ENCODE peak calls at places on chromosomes 11 and 22, in nine cellular contexts. One of them, this sample, is unnamed.

GRCh38 chr11:8168485-8169257 is at the start of gene RIC3:
- DNase-seq in SHP77: no peak
- DNase-seq in stimulated activated CD4-positive, alpha-beta T cell treated with anti-CD3 and anti-CD28 coated beads, Interleukin-4, amount 100 ng/mL, for 48 hours: peak
- DNase-seq in pancreas: peak
- DNase-seq in activated T-cell treated with anti-CD3 and anti-CD28 coated beads for 1 hour: peak
- DNase-seq in NCI-H1092 treated with DMSO at 0.1 percent for 48 hours: peak
- DNase-seq in B cell: peak
- DNase-seq in MV-4-11: no peak
- DNase-seq in fibroblast of the aortic adventitia: no peak
- DNase-seq in this sample: no peak

GRCh38 chr22:45977551-45978274 is 751 bp upstream of the WNT7B start:
- DNase-seq in SHP77: no peak
- DNase-seq in stimulated activated CD4-positive, alpha-beta T cell treated with anti-CD3 and anti-CD28 coated beads, Interleukin-4, amount 100 ng/mL, for 48 hours: no peak
- DNase-seq in pancreas: no peak
- DNase-seq in activated T-cell treated with anti-CD3 and anti-CD28 coated beads for 1 hour: no peak
- DNase-seq in NCI-H1092 treated with DMSO at 0.1 percent for 48 hours: no peak
- DNase-seq in B cell: no peak
- DNase-seq in MV-4-11: no peak
- DNase-seq in fibroblast of the aortic adventitia: no peak
- DNase-seq in this sample: peak

GRCh38 chr11:69358398-69359080 is 64.6 kb downstream of the MYEOV start:
- DNase-seq in SHP77: no peak
- DNase-seq in stimulated activated CD4-positive, alpha-beta T cell treated with anti-CD3 and anti-CD28 coated beads, Interleukin-4, amount 100 ng/mL, for 48 hours: no peak
- DNase-seq in pancreas: no peak
- DNase-seq in activated T-cell treated with anti-CD3 and anti-CD28 coated beads for 1 hour: no peak
- DNase-seq in NCI-H1092 treated with DMSO at 0.1 percent for 48 hours: no peak
- DNase-seq in B cell: no peak
- DNase-seq in MV-4-11: no peak
- DNase-seq in fibroblast of the aortic adventitia: no peak
- DNase-seq in this sample: no peak

GRCh38 chr11:128488471-128488870 is 98.9 kb downstream of the ETS1 start:
- DNase-seq in SHP77: no peak
- DNase-seq in stimulated activated CD4-positive, alpha-beta T cell treated with anti-CD3 and anti-CD28 coated beads, Interleukin-4, amount 100 ng/mL, for 48 hours: no peak
- DNase-seq in pancreas: no peak
- DNase-seq in activated T-cell treated with anti-CD3 and anti-CD28 coated beads for 1 hour: no peak
- DNase-seq in NCI-H1092 treated with DMSO at 0.1 percent for 48 hours: no peak
- DNase-seq in B cell: no peak
- DNase-seq in MV-4-11: peak
- DNase-seq in fibroblast of the aortic adventitia: peak
- DNase-seq in this sample: peak

GRCh38 chr11:74474316-74474715 is 7.0 kb upstream of the KCNE3 start:
- DNase-seq in SHP77: no peak
- DNase-seq in stimulated activated CD4-positive, alpha-beta T cell treated with anti-CD3 and anti-CD28 coated beads, Interleukin-4, amount 100 ng/mL, for 48 hours: no peak
- DNase-seq in pancreas: no peak
- DNase-seq in activated T-cell treated with anti-CD3 and anti-CD28 coated beads for 1 hour: no peak
- DNase-seq in NCI-H1092 treated with DMSO at 0.1 percent for 48 hours: no peak
- DNase-seq in B cell: no peak
- DNase-seq in MV-4-11: no peak
- DNase-seq in fibroblast of the aortic adventitia: no peak
- DNase-seq in this sample: no peak

GRCh38 chr11:57049749-57050148 is 61.0 kb downstream of the OR5AK2 start:
- DNase-seq in SHP77: no peak
- DNase-seq in stimulated activated CD4-positive, alpha-beta T cell treated with anti-CD3 and anti-CD28 coated beads, Interleukin-4, amount 100 ng/mL, for 48 hours: no peak
- DNase-seq in pancreas: no peak
- DNase-seq in activated T-cell treated with anti-CD3 and anti-CD28 coated beads for 1 hour: no peak
- DNase-seq in NCI-H1092 treated with DMSO at 0.1 percent for 48 hours: no peak
- DNase-seq in B cell: no peak
- DNase-seq in MV-4-11: no peak
- DNase-seq in fibroblast of the aortic adventitia: no peak
- DNase-seq in this sample: no peak

GRCh38 chr22:31441652-31442051 is 42.2 kb downstream of the DRG1 start:
- DNase-seq in SHP77: no peak
- DNase-seq in stimulated activated CD4-positive, alpha-beta T cell treated with anti-CD3 and anti-CD28 coated beads, Interleukin-4, amount 100 ng/mL, for 48 hours: no peak
- DNase-seq in pancreas: no peak
- DNase-seq in activated T-cell treated with anti-CD3 and anti-CD28 coated beads for 1 hour: no peak
- DNase-seq in NCI-H1092 treated with DMSO at 0.1 percent for 48 hours: no peak
- DNase-seq in B cell: no peak
- DNase-seq in MV-4-11: no peak
- DNase-seq in fibroblast of the aortic adventitia: no peak
- DNase-seq in this sample: no peak

GRCh38 chr11:86228967-86229330 is 15.6 kb upstream of the EED start:
- DNase-seq in SHP77: no peak
- DNase-seq in stimulated activated CD4-positive, alpha-beta T cell treated with anti-CD3 and anti-CD28 coated beads, Interleukin-4, amount 100 ng/mL, for 48 hours: no peak
- DNase-seq in pancreas: no peak
- DNase-seq in activated T-cell treated with anti-CD3 and anti-CD28 coated beads for 1 hour: no peak
- DNase-seq in NCI-H1092 treated with DMSO at 0.1 percent for 48 hours: no peak
- DNase-seq in B cell: no peak
- DNase-seq in MV-4-11: no peak
- DNase-seq in fibroblast of the aortic adventitia: no peak
- DNase-seq in this sample: no peak

GRCh38 chr11:93528252-93528651 is 14.9 kb downstream of the SMCO4 start:
- DNase-seq in SHP77: no peak
- DNase-seq in stimulated activated CD4-positive, alpha-beta T cell treated with anti-CD3 and anti-CD28 coated beads, Interleukin-4, amount 100 ng/mL, for 48 hours: no peak
- DNase-seq in pancreas: no peak
- DNase-seq in activated T-cell treated with anti-CD3 and anti-CD28 coated beads for 1 hour: no peak
- DNase-seq in NCI-H1092 treated with DMSO at 0.1 percent for 48 hours: no peak
- DNase-seq in B cell: no peak
- DNase-seq in MV-4-11: no peak
- DNase-seq in fibroblast of the aortic adventitia: no peak
- DNase-seq in this sample: no peak

GRCh38 chr11:2535673-2536439 is 91.0 kb downstream of the KCNQ1 start:
- DNase-seq in SHP77: no peak
- DNase-seq in stimulated activated CD4-positive, alpha-beta T cell treated with anti-CD3 and anti-CD28 coated beads, Interleukin-4, amount 100 ng/mL, for 48 hours: no peak
- DNase-seq in pancreas: peak
- DNase-seq in activated T-cell treated with anti-CD3 and anti-CD28 coated beads for 1 hour: no peak
- DNase-seq in NCI-H1092 treated with DMSO at 0.1 percent for 48 hours: no peak
- DNase-seq in B cell: no peak
- DNase-seq in MV-4-11: no peak
- DNase-seq in fibroblast of the aortic adventitia: no peak
- DNase-seq in this sample: no peak

GRCh38 chr11:73553266-73553665 is 44.6 kb downstream of the FAM168A start:
- DNase-seq in SHP77: no peak
- DNase-seq in stimulated activated CD4-positive, alpha-beta T cell treated with anti-CD3 and anti-CD28 coated beads, Interleukin-4, amount 100 ng/mL, for 48 hours: no peak
- DNase-seq in pancreas: no peak
- DNase-seq in activated T-cell treated with anti-CD3 and anti-CD28 coated beads for 1 hour: no peak
- DNase-seq in NCI-H1092 treated with DMSO at 0.1 percent for 48 hours: no peak
- DNase-seq in B cell: no peak
- DNase-seq in MV-4-11: no peak
- DNase-seq in fibroblast of the aortic adventitia: no peak
- DNase-seq in this sample: no peak

GRCh38 chr11:47977651-47978050 is 2.7 kb upstream of the PTPRJ start:
- DNase-seq in SHP77: no peak
- DNase-seq in stimulated activated CD4-positive, alpha-beta T cell treated with anti-CD3 and anti-CD28 coated beads, Interleukin-4, amount 100 ng/mL, for 48 hours: no peak
- DNase-seq in pancreas: no peak
- DNase-seq in activated T-cell treated with anti-CD3 and anti-CD28 coated beads for 1 hour: no peak
- DNase-seq in NCI-H1092 treated with DMSO at 0.1 percent for 48 hours: no peak
- DNase-seq in B cell: no peak
- DNase-seq in MV-4-11: peak
- DNase-seq in fibroblast of the aortic adventitia: no peak
- DNase-seq in this sample: peak

GRCh38 chr11:62572431-62572830 is 1.3 kb downstream of the EEF1G start:
- DNase-seq in SHP77: no peak
- DNase-seq in stimulated activated CD4-positive, alpha-beta T cell treated with anti-CD3 and anti-CD28 coated beads, Interleukin-4, amount 100 ng/mL, for 48 hours: no peak
- DNase-seq in pancreas: no peak
- DNase-seq in activated T-cell treated with anti-CD3 and anti-CD28 coated beads for 1 hour: no peak
- DNase-seq in NCI-H1092 treated with DMSO at 0.1 percent for 48 hours: no peak
- DNase-seq in B cell: no peak
- DNase-seq in MV-4-11: no peak
- DNase-seq in fibroblast of the aortic adventitia: no peak
- DNase-seq in this sample: no peak

GRCh38 chr11:20913113-20913512 is 243.7 kb downstream of the NELL1 start:
- DNase-seq in SHP77: no peak
- DNase-seq in stimulated activated CD4-positive, alpha-beta T cell treated with anti-CD3 and anti-CD28 coated beads, Interleukin-4, amount 100 ng/mL, for 48 hours: no peak
- DNase-seq in pancreas: no peak
- DNase-seq in activated T-cell treated with anti-CD3 and anti-CD28 coated beads for 1 hour: no peak
- DNase-seq in NCI-H1092 treated with DMSO at 0.1 percent for 48 hours: peak
- DNase-seq in B cell: no peak
- DNase-seq in MV-4-11: no peak
- DNase-seq in fibroblast of the aortic adventitia: no peak
- DNase-seq in this sample: no peak

GRCh38 chr11:2752204-2752772 is 52.5 kb upstream of the KCNQ1OT1 start:
- DNase-seq in SHP77: no peak
- DNase-seq in stimulated activated CD4-positive, alpha-beta T cell treated with anti-CD3 and anti-CD28 coated beads, Interleukin-4, amount 100 ng/mL, for 48 hours: no peak
- DNase-seq in pancreas: peak
- DNase-seq in activated T-cell treated with anti-CD3 and anti-CD28 coated beads for 1 hour: no peak
- DNase-seq in NCI-H1092 treated with DMSO at 0.1 percent for 48 hours: no peak
- DNase-seq in B cell: no peak
- DNase-seq in MV-4-11: no peak
- DNase-seq in fibroblast of the aortic adventitia: peak
- DNase-seq in this sample: no peak

GRCh38 chr22:39515266-39516050 is 4.9 kb upstream of the ATF4 start:
- DNase-seq in SHP77: no peak
- DNase-seq in stimulated activated CD4-positive, alpha-beta T cell treated with anti-CD3 and anti-CD28 coated beads, Interleukin-4, amount 100 ng/mL, for 48 hours: no peak
- DNase-seq in pancreas: no peak
- DNase-seq in activated T-cell treated with anti-CD3 and anti-CD28 coated beads for 1 hour: no peak
- DNase-seq in NCI-H1092 treated with DMSO at 0.1 percent for 48 hours: no peak
- DNase-seq in B cell: no peak
- DNase-seq in MV-4-11: no peak
- DNase-seq in fibroblast of the aortic adventitia: no peak
- DNase-seq in this sample: no peak

GRCh38 chr11:122162095-122162494 is 46.1 kb upstream of the BLID start:
- DNase-seq in SHP77: no peak
- DNase-seq in stimulated activated CD4-positive, alpha-beta T cell treated with anti-CD3 and anti-CD28 coated beads, Interleukin-4, amount 100 ng/mL, for 48 hours: no peak
- DNase-seq in pancreas: no peak
- DNase-seq in activated T-cell treated with anti-CD3 and anti-CD28 coated beads for 1 hour: no peak
- DNase-seq in NCI-H1092 treated with DMSO at 0.1 percent for 48 hours: no peak
- DNase-seq in B cell: no peak
- DNase-seq in MV-4-11: no peak
- DNase-seq in fibroblast of the aortic adventitia: no peak
- DNase-seq in this sample: no peak

GRCh38 chr11:70176940-70177689 is 26.0 kb upstream of the FADD start:
- DNase-seq in SHP77: no peak
- DNase-seq in stimulated activated CD4-positive, alpha-beta T cell treated with anti-CD3 and anti-CD28 coated beads, Interleukin-4, amount 100 ng/mL, for 48 hours: peak
- DNase-seq in pancreas: no peak
- DNase-seq in activated T-cell treated with anti-CD3 and anti-CD28 coated beads for 1 hour: peak
- DNase-seq in NCI-H1092 treated with DMSO at 0.1 percent for 48 hours: no peak
- DNase-seq in B cell: peak
- DNase-seq in MV-4-11: no peak
- DNase-seq in fibroblast of the aortic adventitia: no peak
- DNase-seq in this sample: peak

GRCh38 chr11:91295591-91295990 is 929.0 kb upstream of the FAT3 start:
- DNase-seq in SHP77: no peak
- DNase-seq in stimulated activated CD4-positive, alpha-beta T cell treated with anti-CD3 and anti-CD28 coated beads, Interleukin-4, amount 100 ng/mL, for 48 hours: no peak
- DNase-seq in pancreas: no peak
- DNase-seq in activated T-cell treated with anti-CD3 and anti-CD28 coated beads for 1 hour: no peak
- DNase-seq in NCI-H1092 treated with DMSO at 0.1 percent for 48 hours: no peak
- DNase-seq in B cell: no peak
- DNase-seq in MV-4-11: peak
- DNase-seq in fibroblast of the aortic adventitia: no peak
- DNase-seq in this sample: no peak

GRCh38 chr11:46513934-46514342 is 79.9 kb downstream of the AMBRA1 start:
- DNase-seq in SHP77: no peak
- DNase-seq in stimulated activated CD4-positive, alpha-beta T cell treated with anti-CD3 and anti-CD28 coated beads, Interleukin-4, amount 100 ng/mL, for 48 hours: no peak
- DNase-seq in pancreas: no peak
- DNase-seq in activated T-cell treated with anti-CD3 and anti-CD28 coated beads for 1 hour: no peak
- DNase-seq in NCI-H1092 treated with DMSO at 0.1 percent for 48 hours: peak
- DNase-seq in B cell: no peak
- DNase-seq in MV-4-11: no peak
- DNase-seq in fibroblast of the aortic adventitia: peak
- DNase-seq in this sample: no peak

GRCh38 chr11:68792400-68792955 is 41.2 kb upstream of the TESMIN start:
- DNase-seq in SHP77: no peak
- DNase-seq in stimulated activated CD4-positive, alpha-beta T cell treated with anti-CD3 and anti-CD28 coated beads, Interleukin-4, amount 100 ng/mL, for 48 hours: no peak
- DNase-seq in pancreas: no peak
- DNase-seq in activated T-cell treated with anti-CD3 and anti-CD28 coated beads for 1 hour: no peak
- DNase-seq in NCI-H1092 treated with DMSO at 0.1 percent for 48 hours: no peak
- DNase-seq in B cell: no peak
- DNase-seq in MV-4-11: no peak
- DNase-seq in fibroblast of the aortic adventitia: no peak
- DNase-seq in this sample: no peak

GRCh38 chr11:100667449-100667848 is 19.6 kb upstream of the ARHGAP42 start:
- DNase-seq in SHP77: no peak
- DNase-seq in stimulated activated CD4-positive, alpha-beta T cell treated with anti-CD3 and anti-CD28 coated beads, Interleukin-4, amount 100 ng/mL, for 48 hours: no peak
- DNase-seq in pancreas: no peak
- DNase-seq in activated T-cell treated with anti-CD3 and anti-CD28 coated beads for 1 hour: no peak
- DNase-seq in NCI-H1092 treated with DMSO at 0.1 percent for 48 hours: no peak
- DNase-seq in B cell: no peak
- DNase-seq in MV-4-11: no peak
- DNase-seq in fibroblast of the aortic adventitia: no peak
- DNase-seq in this sample: no peak

GRCh38 chr11:95255523-95256165 is 24.6 kb upstream of the SESN3 start:
- DNase-seq in SHP77: no peak
- DNase-seq in stimulated activated CD4-positive, alpha-beta T cell treated with anti-CD3 and anti-CD28 coated beads, Interleukin-4, amount 100 ng/mL, for 48 hours: no peak
- DNase-seq in pancreas: no peak
- DNase-seq in activated T-cell treated with anti-CD3 and anti-CD28 coated beads for 1 hour: no peak
- DNase-seq in NCI-H1092 treated with DMSO at 0.1 percent for 48 hours: peak
- DNase-seq in B cell: no peak
- DNase-seq in MV-4-11: no peak
- DNase-seq in fibroblast of the aortic adventitia: no peak
- DNase-seq in this sample: no peak

GRCh38 chr22:45742866-45743450 is 71.3 kb downstream of the ATXN10 start:
- DNase-seq in SHP77: peak
- DNase-seq in stimulated activated CD4-positive, alpha-beta T cell treated with anti-CD3 and anti-CD28 coated beads, Interleukin-4, amount 100 ng/mL, for 48 hours: no peak
- DNase-seq in pancreas: no peak
- DNase-seq in activated T-cell treated with anti-CD3 and anti-CD28 coated beads for 1 hour: no peak
- DNase-seq in NCI-H1092 treated with DMSO at 0.1 percent for 48 hours: no peak
- DNase-seq in B cell: no peak
- DNase-seq in MV-4-11: peak
- DNase-seq in fibroblast of the aortic adventitia: peak
- DNase-seq in this sample: peak

GRCh38 chr11:126776125-126776524 is 224.4 kb downstream of the KIRREL3 start:
- DNase-seq in SHP77: no peak
- DNase-seq in stimulated activated CD4-positive, alpha-beta T cell treated with anti-CD3 and anti-CD28 coated beads, Interleukin-4, amount 100 ng/mL, for 48 hours: no peak
- DNase-seq in pancreas: no peak
- DNase-seq in activated T-cell treated with anti-CD3 and anti-CD28 coated beads for 1 hour: no peak
- DNase-seq in NCI-H1092 treated with DMSO at 0.1 percent for 48 hours: no peak
- DNase-seq in B cell: no peak
- DNase-seq in MV-4-11: no peak
- DNase-seq in fibroblast of the aortic adventitia: no peak
- DNase-seq in this sample: no peak

GRCh38 chr11:112417339-112417738 is 156.7 kb upstream of the PLET1 start:
- DNase-seq in SHP77: no peak
- DNase-seq in stimulated activated CD4-positive, alpha-beta T cell treated with anti-CD3 and anti-CD28 coated beads, Interleukin-4, amount 100 ng/mL, for 48 hours: no peak
- DNase-seq in pancreas: no peak
- DNase-seq in activated T-cell treated with anti-CD3 and anti-CD28 coated beads for 1 hour: no peak
- DNase-seq in NCI-H1092 treated with DMSO at 0.1 percent for 48 hours: no peak
- DNase-seq in B cell: no peak
- DNase-seq in MV-4-11: no peak
- DNase-seq in fibroblast of the aortic adventitia: no peak
- DNase-seq in this sample: no peak

This sample was measured in NB4.